ENCODE peak calls at places on chromosomes 13 and 19, in four cellular contexts. One of them, this sample, is unnamed.

GRCh38 chr13:94251801-94252200 is 227.7 kb downstream of the DCT start:
- DNase-seq in choroid plexus epithelial cell: peak; percentile 55
- DNase-seq in AG08396: peak; percentile 14
- DNase-seq in left cardiac atrium: peak; percentile 18
- DNase-seq in this sample: no peak

GRCh38 chr13:46179576-46180368 is 2.2 kb downstream of the LCP1 start:
- DNase-seq in choroid plexus epithelial cell: no peak
- DNase-seq in AG08396: no peak
- DNase-seq in left cardiac atrium: peak; percentile 25
- DNase-seq in this sample: no peak

GRCh38 chr13:46613409-46614049 is 60.6 kb downstream of the LRCH1 start:
- DNase-seq in choroid plexus epithelial cell: no peak
- DNase-seq in AG08396: no peak
- DNase-seq in left cardiac atrium: no peak
- DNase-seq in this sample: no peak

GRCh38 chr19:11138659-11139526 is 16.7 kb downstream of the SPC24 start:
- DNase-seq in choroid plexus epithelial cell: peak; percentile 77
- DNase-seq in left cardiac atrium: peak; percentile 86
- DNase-seq in AG08396: peak; percentile 74
- DNase-seq in this sample: peak; percentile 39

GRCh38 chr19:58252102-58252685 is 23.5 kb downstream of the ZNF544 start:
- DNase-seq in AG08396: no peak
- DNase-seq in left cardiac atrium: no peak
- DNase-seq in choroid plexus epithelial cell: no peak
- DNase-seq in this sample: no peak

GRCh38 chr13:24178847-24179845 is 18.6 kb downstream of the SPATA13 start:
- DNase-seq in choroid plexus epithelial cell: peak; percentile 22
- DNase-seq in left cardiac atrium: no peak
- DNase-seq in AG08396: no peak
- DNase-seq in this sample: no peak

GRCh38 chr19:31110331-31110730 is 238.9 kb downstream of the TSHZ3 start:
- DNase-seq in AG08396: peak; percentile 65
- DNase-seq in left cardiac atrium: peak; percentile 31
- DNase-seq in choroid plexus epithelial cell: peak; percentile 63
- DNase-seq in this sample: peak; percentile 38

GRCh38 chr13:97141564-97142005 is 80.5 kb upstream of the MBNL2 start:
- DNase-seq in left cardiac atrium: no peak
- DNase-seq in choroid plexus epithelial cell: peak; percentile 89
- DNase-seq in AG08396: peak; percentile 83
- DNase-seq in this sample: peak; percentile 47

GRCh38 chr19:18385675-18386542 is at the start of gene GDF15:
- DNase-seq in left cardiac atrium: peak; percentile 56
- DNase-seq in choroid plexus epithelial cell: peak; percentile 98
- DNase-seq in AG08396: peak; percentile 85
- DNase-seq in this sample: peak; percentile 76

GRCh38 chr13:38202730-38203129 is 146.9 kb upstream of the UFM1 start:
- DNase-seq in choroid plexus epithelial cell: peak; percentile 23
- DNase-seq in left cardiac atrium: no peak
- DNase-seq in AG08396: no peak
- DNase-seq in this sample: no peak

GRCh38 chr19:13212759-13213330 is 62.6 kb downstream of the IER2 start:
- DNase-seq in choroid plexus epithelial cell: peak; percentile 66
- DNase-seq in AG08396: no peak
- DNase-seq in left cardiac atrium: peak; percentile 58
- DNase-seq in this sample: peak; percentile 43

GRCh38 chr19:18029617-18030338 is 21.8 kb downstream of the ARRDC2 start:
- DNase-seq in choroid plexus epithelial cell: no peak
- DNase-seq in AG08396: no peak
- DNase-seq in left cardiac atrium: peak; percentile 58
- DNase-seq in this sample: no peak

GRCh38 chr13:71830736-71831135 is 36.3 kb downstream of the DACH1 start:
- DNase-seq in left cardiac atrium: no peak
- DNase-seq in choroid plexus epithelial cell: no peak
- DNase-seq in AG08396: no peak
- DNase-seq in this sample: no peak

GRCh38 chr19:54882758-54883157 is 8.7 kb downstream of the FCAR start:
- DNase-seq in left cardiac atrium: no peak
- DNase-seq in AG08396: no peak
- DNase-seq in choroid plexus epithelial cell: peak; percentile 2
- DNase-seq in this sample: no peak

GRCh38 chr19:22263121-22263520 is 23.1 kb upstream of the ZNF729 start:
- DNase-seq in AG08396: no peak
- DNase-seq in left cardiac atrium: no peak
- DNase-seq in choroid plexus epithelial cell: no peak
- DNase-seq in this sample: no peak

GRCh38 chr13:87677334-87678234 is 6.4 kb downstream of the SLITRK5 start:
- DNase-seq in AG08396: no peak
- DNase-seq in choroid plexus epithelial cell: no peak
- DNase-seq in left cardiac atrium: peak; percentile 28
- DNase-seq in this sample: peak; percentile 66

GRCh38 chr13:28536371-28536770 is 41.4 kb upstream of the FLT1 start:
- DNase-seq in choroid plexus epithelial cell: no peak
- DNase-seq in left cardiac atrium: no peak
- DNase-seq in AG08396: no peak
- DNase-seq in this sample: no peak

GRCh38 chr13:87259479-87260083 is 411.6 kb upstream of the SLITRK5 start:
- DNase-seq in choroid plexus epithelial cell: peak; percentile 32
- DNase-seq in left cardiac atrium: no peak
- DNase-seq in AG08396: peak; percentile 3
- DNase-seq in this sample: peak; percentile 50

GRCh38 chr13:50162001-50162400 is 146.8 kb downstream of the KCNRG start:
- DNase-seq in AG08396: no peak
- DNase-seq in choroid plexus epithelial cell: peak; percentile 8
- DNase-seq in left cardiac atrium: no peak
- DNase-seq in this sample: no peak

GRCh38 chr13:97975280-97975850 is 21.9 kb downstream of the IPO5 start:
- DNase-seq in choroid plexus epithelial cell: peak; percentile 44
- DNase-seq in left cardiac atrium: no peak
- DNase-seq in AG08396: no peak
- DNase-seq in this sample: no peak

GRCh38 chr19:17902701-17903100 is 30.1 kb upstream of the CCDC124 start:
- DNase-seq in AG08396: peak; percentile 40
- DNase-seq in choroid plexus epithelial cell: peak; percentile 86
- DNase-seq in left cardiac atrium: no peak
- DNase-seq in this sample: no peak

GRCh38 chr19:35332817-35333216 is 3.8 kb downstream of the CD22 start:
- DNase-seq in AG08396: no peak
- DNase-seq in left cardiac atrium: no peak
- DNase-seq in choroid plexus epithelial cell: no peak
- DNase-seq in this sample: no peak

GRCh38 chr13:97892717-97893116 is 60.8 kb upstream of the IPO5 start:
- DNase-seq in AG08396: no peak
- DNase-seq in choroid plexus epithelial cell: peak; percentile 38
- DNase-seq in left cardiac atrium: no peak
- DNase-seq in this sample: no peak

GRCh38 chr19:5436101-5436947 is 18.9 kb upstream of the ZNRF4 start:
- DNase-seq in choroid plexus epithelial cell: peak; percentile 46
- DNase-seq in left cardiac atrium: no peak
- DNase-seq in AG08396: peak; percentile 97
- DNase-seq in this sample: no peak

This sample was measured in thyroid gland.